ENCODE peak calls at places on chromosomes 13 and 19, in ten cellular contexts. B is K562, G is WTC11, N is H1, D is HCT116, E is HepG2, A is NB4, J is endothelial cell of umbilical vein, V is GM12878, T is SK-N-SH. Y is an unnamed sample.
A peak's percentile ranks its signal among the peaks of the same experiment; 100 is the strongest.

GRCh38 chr13:32587014-32587773 is 942 bp downstream of the PDS5B start:
- DNase-seq in N (peak; percentile 71), A (peak; percentile 79), T (peak; percentile 86), V (no peak), J (peak; percentile 71), E (peak; percentile 41), B (peak; percentile 65), G (peak; percentile 70), D (peak; percentile 16), Y (peak; percentile 38)

GRCh38 chr13:39612023-39612637 is 9.1 kb upstream of the LHFPL6 start:
- DNase-seq in T (peak; percentile 44), B (peak; percentile 13), A (peak; percentile 79), J (peak; percentile 73), D (peak; percentile 46), G (peak; percentile 70), N (peak; percentile 76), V (no peak), E (peak; percentile 58), Y (peak; percentile 7)

GRCh38 chr19:15170345-15170744 is 30.4 kb downstream of the NOTCH3 start:
- DNase-seq in A (no peak), E (no peak), J (no peak), B (peak; percentile 72), G (peak; percentile 82), N (peak; percentile 85), D (no peak), V (no peak), T (no peak), Y (no peak)

GRCh38 chr19:21482863-21483276 is 22.5 kb upstream of the ZNF429 start:
- DNase-seq in E (peak; percentile 6), G (peak; percentile 72), J (peak; percentile 13), D (peak; percentile 7), A (peak; percentile 72), V (no peak), N (peak; percentile 82), T (peak; percentile 81), B (peak; percentile 29), Y (no peak)

GRCh38 chr13:62176051-62176450 is 760.4 kb upstream of the PCDH20 start:
- DNase-seq in T (no peak), A (no peak), N (no peak), B (no peak), G (no peak), D (no peak), J (no peak), V (no peak), E (no peak), Y (no peak)

GRCh38 chr19:56099638-56100539 is 21.2 kb downstream of the ZNF787 start:
- DNase-seq in B (no peak), E (no peak), G (no peak), D (no peak), N (no peak), J (no peak), A (no peak), V (no peak), T (no peak), Y (no peak)

GRCh38 chr19:18533058-18533457 is 10.3 kb downstream of the FKBP8 start:
- DNase-seq in B (no peak), E (no peak), N (no peak), A (no peak), V (no peak), T (peak; percentile 7), D (no peak), G (no peak), J (no peak), Y (no peak)

GRCh38 chr19:4010808-4011110 is 3.2 kb downstream of the PIAS4 start:
- DNase-seq in G (no peak), A (no peak), T (no peak), E (no peak), V (no peak), B (no peak), N (no peak), D (no peak), J (no peak), Y (no peak)

GRCh38 chr13:36975172-36975571 is 24.0 kb downstream of the ALG5 start:
- DNase-seq in E (no peak), N (no peak), G (no peak), D (no peak), T (no peak), J (no peak), B (no peak), A (peak; percentile 40), V (no peak), Y (no peak)

GRCh38 chr19:2711937-2712205 is 9.3 kb downstream of the DIRAS1 start:
- DNase-seq in V (no peak), J (no peak), E (no peak), D (no peak), G (no peak), A (no peak), T (no peak), N (no peak), B (no peak), Y (no peak)

GRCh38 chr19:55553217-55554182 is 8.2 kb upstream of the SBK3 start:
- DNase-seq in N (no peak), T (no peak), V (no peak), B (peak; percentile 21), D (no peak), E (peak; percentile 80), G (no peak), A (no peak), J (no peak), Y (no peak)

GRCh38 chr13:91111476-91112190 is 235.9 kb upstream of the MIR17HG start:
- DNase-seq in V (no peak), E (no peak), N (no peak), B (no peak), T (no peak), G (no peak), A (no peak), D (no peak), J (no peak), Y (no peak)

GRCh38 chr19:38667552-38668205 is 20.2 kb downstream of the ACTN4 start:
- DNase-seq in T (no peak), D (no peak), V (no peak), N (no peak), B (no peak), E (no peak), J (peak; percentile 58), A (no peak), G (no peak), Y (no peak)

GRCh38 chr13:24279706-24280105 is 29.7 kb upstream of the C1QTNF9 start:
- DNase-seq in N (no peak), E (no peak), A (peak; percentile 59), B (no peak), J (no peak), D (no peak), T (no peak), G (no peak), V (no peak), Y (no peak)

GRCh38 chr13:86870388-86870966 is 800.7 kb upstream of the SLITRK5 start:
- DNase-seq in V (no peak), E (peak; percentile 3), B (no peak), A (peak; percentile 30), D (no peak), T (peak; percentile 4), N (no peak), G (no peak), J (peak; percentile 4), Y (peak; percentile 1)

DNA sequence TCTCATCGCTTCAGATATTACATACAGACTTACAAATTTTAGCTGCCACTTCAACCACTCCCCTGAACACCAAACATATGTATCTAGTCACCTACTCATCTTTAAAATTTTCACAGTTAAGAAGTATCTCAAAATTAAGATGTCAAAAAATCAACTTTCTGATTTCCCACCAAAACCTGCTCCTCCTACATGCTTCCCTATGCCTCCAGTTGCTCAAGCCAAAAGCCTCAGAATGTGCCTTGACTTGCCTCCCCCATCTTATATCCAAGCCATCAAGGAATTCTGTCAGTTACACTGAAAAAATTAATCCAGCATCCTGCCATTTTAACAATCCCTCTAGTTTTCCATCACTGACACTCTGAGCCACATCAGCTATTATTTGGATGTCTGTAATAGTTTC is 85.0 kb downstream of the SPRY2 start:
- DNase-seq in V (no peak), D (no peak), T (no peak), N (no peak), G (no peak), A (no peak), B (no peak), J (no peak), E (no peak), Y (no peak)
- TF ChIP-seq MAX in V (no peak), D (no peak), T (no peak), N (no peak), G (no peak), A (no peak), B (no peak), J (no peak), E (no peak), Y (no peak)

GRCh38 chr19:43470288-43470687 is 4.9 kb upstream of the LYPD3 start:
- DNase-seq in B (no peak), D (no peak), T (peak; percentile 42), V (no peak), G (no peak), N (no peak), A (no peak), J (no peak), E (no peak), Y (no peak)
- TF ChIP-seq MAX in B (no peak), D (no peak), T (no peak), V (no peak), G (no peak), N (no peak), A (no peak), J (no peak), E (no peak), Y (no peak)

DNA sequence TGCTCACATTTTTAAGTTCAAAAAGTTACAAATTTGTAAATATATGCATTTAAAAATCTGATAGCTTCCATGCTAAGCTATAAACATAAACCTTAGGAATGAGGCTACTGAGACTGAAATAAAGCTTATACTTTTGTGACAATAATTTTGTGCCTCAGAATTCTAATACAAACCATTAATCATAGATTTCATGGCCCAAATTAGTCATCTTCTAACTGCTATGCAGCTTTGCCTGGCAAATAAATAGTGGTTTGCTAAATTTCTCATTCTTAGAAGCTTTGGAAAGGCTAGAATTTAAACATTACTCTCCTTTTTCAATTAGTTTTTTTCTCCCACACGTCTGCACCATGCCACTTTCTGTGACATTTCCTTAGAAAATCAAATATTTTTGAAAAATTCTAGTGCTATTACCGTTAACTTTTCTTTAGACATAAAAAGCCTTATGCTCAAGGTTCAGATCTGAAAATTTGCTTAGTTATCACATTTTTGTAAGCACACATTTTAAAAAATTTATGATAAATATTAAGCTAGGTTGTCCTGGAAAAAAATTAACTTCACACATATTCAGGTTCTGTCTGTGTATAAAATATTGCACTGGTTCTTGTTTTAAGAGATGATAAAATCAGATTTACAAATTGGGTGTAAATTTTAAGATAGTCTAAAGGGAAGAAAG is 46.9 kb downstream of the FNDC3A start:
- DNase-seq in T (no peak), V (no peak), N (no peak), J (no peak), B (no peak), D (no peak), E (no peak), A (no peak), G (no peak), Y (no peak)
- TF ChIP-seq MAX in T (no peak), V (no peak), N (no peak), J (no peak), B (no peak), D (no peak), E (no peak), A (no peak), G (no peak), Y (no peak)

DNA sequence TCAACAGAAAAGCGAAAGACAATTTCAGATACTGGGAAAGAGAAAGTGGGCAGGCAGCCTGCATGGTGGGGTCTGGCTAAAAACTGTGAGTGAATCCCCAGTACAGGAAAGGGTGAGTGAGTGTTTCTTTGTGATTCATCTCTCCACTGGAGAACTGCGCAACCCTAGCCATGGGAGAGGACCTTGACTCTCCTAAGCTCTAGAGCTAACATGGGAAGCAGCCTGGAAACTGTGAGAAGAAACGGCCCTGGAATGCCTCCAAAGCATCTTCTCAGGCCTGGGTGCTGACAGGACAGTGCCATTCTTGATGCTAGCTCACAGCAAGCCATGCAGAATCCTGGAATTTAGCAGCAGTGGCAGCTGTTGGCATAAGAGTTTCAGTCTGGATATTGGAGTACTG is 18.8 kb upstream of the SLAIN1 start:
- DNase-seq in N (no peak), D (no peak), B (no peak), J (no peak), T (no peak), A (no peak), E (no peak), G (no peak), V (no peak), Y (no peak)
- TF ChIP-seq MAX in N (no peak), D (no peak), B (no peak), J (no peak), T (no peak), A (no peak), E (no peak), G (no peak), V (no peak), Y (no peak)

Y was measured in A549.